ENCODE peak calls at places on chromosomes 7 and 10, in five cellular contexts. One of them, this sample, is unnamed.

GRCh38 chr7:116357776-116358670 is 141.5 kb upstream of the CAV2 start:
- DNase-seq in CD8-positive, alpha-beta memory T cell: no peak
- DNase-seq in uterus: no peak
- DNase-seq in A549: peak; percentile 34
- DNase-seq in AG04450: no peak
- DNase-seq in this sample: peak; percentile 42

GRCh38 chr7:96327429-96327828 is 5.5 kb upstream of the SLC25A13 start:
- DNase-seq in CD8-positive, alpha-beta memory T cell: no peak
- DNase-seq in AG04450: no peak
- DNase-seq in uterus: no peak
- DNase-seq in A549: no peak
- DNase-seq in this sample: no peak

GRCh38 chr10:47160229-47160908 is 139.6 kb upstream of the GDF10 start:
- DNase-seq in uterus: no peak
- DNase-seq in AG04450: no peak
- DNase-seq in A549: no peak
- DNase-seq in CD8-positive, alpha-beta memory T cell: no peak
- DNase-seq in this sample: no peak

GRCh38 chr7:111076205-111076604 is 14.7 kb upstream of the LRRN3 start:
- DNase-seq in A549: no peak
- DNase-seq in AG04450: no peak
- DNase-seq in uterus: no peak
- DNase-seq in CD8-positive, alpha-beta memory T cell: no peak
- DNase-seq in this sample: no peak

GRCh38 chr7:35869810-35870209 is 69.0 kb downstream of the SEPTIN7 start:
- DNase-seq in CD8-positive, alpha-beta memory T cell: no peak
- DNase-seq in A549: no peak
- DNase-seq in uterus: no peak
- DNase-seq in AG04450: peak; percentile 7
- DNase-seq in this sample: no peak

GRCh38 chr7:3011211-3011852 is 32.3 kb downstream of the CARD11 start:
- DNase-seq in CD8-positive, alpha-beta memory T cell: no peak
- DNase-seq in uterus: no peak
- DNase-seq in AG04450: no peak
- DNase-seq in A549: no peak
- DNase-seq in this sample: no peak

GRCh38 chr10:74981831-74982633 is 129.4 kb upstream of the SAMD8 start:
- DNase-seq in AG04450: no peak
- DNase-seq in uterus: no peak
- DNase-seq in CD8-positive, alpha-beta memory T cell: no peak
- DNase-seq in A549: no peak
- DNase-seq in this sample: no peak

GRCh38 chr10:52004342-52004949 is 305.1 kb upstream of the CSTF2T start:
- DNase-seq in CD8-positive, alpha-beta memory T cell: no peak
- DNase-seq in A549: peak; percentile 41
- DNase-seq in uterus: no peak
- DNase-seq in AG04450: peak; percentile 27
- DNase-seq in this sample: no peak

GRCh38 chr10:16947071-16947470 is 129.8 kb upstream of the RSU1 start:
- DNase-seq in uterus: no peak
- DNase-seq in CD8-positive, alpha-beta memory T cell: no peak
- DNase-seq in AG04450: no peak
- DNase-seq in A549: no peak
- DNase-seq in this sample: no peak

GRCh38 chr7:107291434-107291833 is 122.6 kb downstream of the HBP1 start:
- DNase-seq in AG04450: no peak
- DNase-seq in A549: no peak
- DNase-seq in CD8-positive, alpha-beta memory T cell: no peak
- DNase-seq in uterus: no peak
- DNase-seq in this sample: no peak

GRCh38 chr10:59432207-59432900 is 70.0 kb upstream of the FAM13C start:
- DNase-seq in CD8-positive, alpha-beta memory T cell: no peak
- DNase-seq in uterus: no peak
- DNase-seq in AG04450: no peak
- DNase-seq in A549: no peak
- DNase-seq in this sample: no peak

GRCh38 chr7:117582219-117582704 is 102.4 kb downstream of the CFTR start:
- DNase-seq in uterus: peak; percentile 23
- DNase-seq in A549: peak; percentile 97
- DNase-seq in CD8-positive, alpha-beta memory T cell: no peak
- DNase-seq in AG04450: peak; percentile 91
- DNase-seq in this sample: no peak

GRCh38 chr7:155514296-155514695 is 32.1 kb downstream of the CNPY1 start:
- DNase-seq in uterus: no peak
- DNase-seq in CD8-positive, alpha-beta memory T cell: no peak
- DNase-seq in A549: no peak
- DNase-seq in AG04450: no peak
- DNase-seq in this sample: no peak

GRCh38 chr7:132190683-132191082 is 385.6 kb downstream of the PLXNA4 start:
- DNase-seq in CD8-positive, alpha-beta memory T cell: no peak
- DNase-seq in uterus: no peak
- DNase-seq in AG04450: no peak
- DNase-seq in A549: no peak
- DNase-seq in this sample: no peak

GRCh38 chr10:28459453-28460144 is 73.3 kb upstream of the WAC start:
- DNase-seq in A549: no peak
- DNase-seq in CD8-positive, alpha-beta memory T cell: no peak
- DNase-seq in AG04450: no peak
- DNase-seq in uterus: no peak
- DNase-seq in this sample: no peak

GRCh38 chr10:49760789-49761188 is 1.3 kb downstream of the OGDHL start:
- DNase-seq in CD8-positive, alpha-beta memory T cell: no peak
- DNase-seq in uterus: no peak
- DNase-seq in AG04450: no peak
- DNase-seq in A549: no peak
- DNase-seq in this sample: no peak

GRCh38 chr10:123139521-123140163 is 3.9 kb downstream of the HMX3 start:
- DNase-seq in A549: peak; percentile 49
- DNase-seq in AG04450: no peak
- DNase-seq in uterus: no peak
- DNase-seq in CD8-positive, alpha-beta memory T cell: no peak
- DNase-seq in this sample: no peak

GRCh38 chr10:97714401-97715258 is 1.1 kb downstream of the MARVELD1 start:
- DNase-seq in uterus: peak; percentile 87
- DNase-seq in A549: peak; percentile 53
- DNase-seq in AG04450: no peak
- DNase-seq in CD8-positive, alpha-beta memory T cell: no peak
- DNase-seq in this sample: peak; percentile 77

GRCh38 chr7:148575640-148576411 is 14.7 kb upstream of the C7orf33 start:
- DNase-seq in A549: peak; percentile 58
- DNase-seq in CD8-positive, alpha-beta memory T cell: peak; percentile 51
- DNase-seq in uterus: peak; percentile 36
- DNase-seq in AG04450: peak; percentile 21
- DNase-seq in this sample: peak; percentile 53

GRCh38 chr7:151451156-151451555 is 11.2 kb upstream of the CRYGN start:
- DNase-seq in uterus: no peak
- DNase-seq in CD8-positive, alpha-beta memory T cell: no peak
- DNase-seq in AG04450: no peak
- DNase-seq in A549: no peak
- DNase-seq in this sample: no peak

GRCh38 chr7:143250822-143251221 is 12.4 kb upstream of the GSTK1 start:
- DNase-seq in AG04450: no peak
- DNase-seq in A549: no peak
- DNase-seq in uterus: no peak
- DNase-seq in CD8-positive, alpha-beta memory T cell: no peak
- DNase-seq in this sample: no peak

GRCh38 chr10:124565565-124566221 is 104.1 kb downstream of the LHPP start:
- DNase-seq in AG04450: no peak
- DNase-seq in CD8-positive, alpha-beta memory T cell: no peak
- DNase-seq in A549: peak; percentile 35
- DNase-seq in uterus: no peak
- DNase-seq in this sample: no peak

GRCh38 chr7:36652431-36652830 is 71.9 kb downstream of the AOAH start:
- DNase-seq in A549: no peak
- DNase-seq in AG04450: no peak
- DNase-seq in uterus: no peak
- DNase-seq in CD8-positive, alpha-beta memory T cell: no peak
- DNase-seq in this sample: no peak

GRCh38 chr7:92913849-92914248 is 77.5 kb upstream of the CDK6 start:
- DNase-seq in AG04450: no peak
- DNase-seq in CD8-positive, alpha-beta memory T cell: no peak
- DNase-seq in uterus: no peak
- DNase-seq in A549: no peak
- DNase-seq in this sample: no peak

GRCh38 chr7:139738101-139738489 is 39.7 kb downstream of the HIPK2 start:
- DNase-seq in CD8-positive, alpha-beta memory T cell: no peak
- DNase-seq in A549: no peak
- DNase-seq in uterus: no peak
- DNase-seq in AG04450: no peak
- DNase-seq in this sample: peak; percentile 26

GRCh38 chr7:21526007-21526406 is 16.8 kb upstream of the DNAH11 start:
- DNase-seq in uterus: no peak
- DNase-seq in A549: peak; percentile 16
- DNase-seq in CD8-positive, alpha-beta memory T cell: no peak
- DNase-seq in AG04450: no peak
- DNase-seq in this sample: no peak
- H3K9me3 ChIP-seq in uterus: no peaks in the 10 kb centered on the region
- H3K9me3 ChIP-seq in A549: peaks cover 3% of the 10 kb centered on the region
- H3K9me3 ChIP-seq in CD8-positive, alpha-beta memory T cell: no peaks in the 10 kb centered on the region
- H3K9me3 ChIP-seq in AG04450: no peaks in the 10 kb centered on the region
- H3K9me3 ChIP-seq in this sample: no peaks in the 10 kb centered on the region

DNA sequence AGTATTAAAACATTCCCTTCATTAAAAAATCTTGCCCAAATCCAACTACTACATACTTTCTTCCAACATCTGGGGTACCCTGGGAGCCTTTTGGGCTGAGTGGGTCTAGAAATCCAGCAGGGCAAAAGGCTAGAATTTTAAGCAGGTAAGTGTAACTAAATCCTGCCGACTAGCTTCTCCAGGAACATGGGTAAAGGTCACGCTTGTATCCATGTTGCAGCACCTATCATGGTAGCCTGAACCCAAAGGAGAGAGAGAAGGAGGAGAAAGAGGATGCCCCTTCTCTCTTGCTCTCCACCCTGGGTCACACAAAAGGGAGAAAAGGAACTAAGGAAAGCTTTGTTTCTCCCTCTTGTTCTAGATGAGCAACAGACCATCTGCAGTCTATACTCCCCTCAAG is 53.3 kb downstream of the ZNF680 start:
- DNase-seq in uterus: no peak
- DNase-seq in AG04450: no peak
- DNase-seq in A549: peak; percentile 13
- DNase-seq in CD8-positive, alpha-beta memory T cell: no peak
- DNase-seq in this sample: peak; percentile 1
- H3K9me3 ChIP-seq in uterus: no peaks in the 10 kb centered on the region
- H3K9me3 ChIP-seq in AG04450: peaks cover 28% of the 10 kb centered on the region
- H3K9me3 ChIP-seq in A549: peaks cover 61% of the 10 kb centered on the region
- H3K9me3 ChIP-seq in CD8-positive, alpha-beta memory T cell: peaks cover 18% of the 10 kb centered on the region
- H3K9me3 ChIP-seq in this sample: peaks cover 3% of the 10 kb centered on the region

GRCh38 chr10:78526347-78526746 is 492.7 kb downstream of the RPS24 start:
- DNase-seq in uterus: no peak
- DNase-seq in AG04450: no peak
- DNase-seq in CD8-positive, alpha-beta memory T cell: no peak
- DNase-seq in A549: no peak
- DNase-seq in this sample: no peak

GRCh38 chr10:78523453-78523852 is 489.8 kb downstream of the RPS24 start:
- DNase-seq in CD8-positive, alpha-beta memory T cell: no peak
- DNase-seq in uterus: no peak
- DNase-seq in AG04450: no peak
- DNase-seq in A549: no peak
- DNase-seq in this sample: no peak

GRCh38 chr10:78524342-78524741 is 490.7 kb downstream of the RPS24 start:
- DNase-seq in CD8-positive, alpha-beta memory T cell: no peak
- DNase-seq in uterus: no peak
- DNase-seq in A549: no peak
- DNase-seq in AG04450: no peak
- DNase-seq in this sample: no peak

GRCh38 chr10:78527296-78527695 is 493.6 kb downstream of the RPS24 start:
- DNase-seq in CD8-positive, alpha-beta memory T cell: no peak
- DNase-seq in AG04450: no peak
- DNase-seq in uterus: peak; percentile 6
- DNase-seq in A549: no peak
- DNase-seq in this sample: no peak

DNA sequence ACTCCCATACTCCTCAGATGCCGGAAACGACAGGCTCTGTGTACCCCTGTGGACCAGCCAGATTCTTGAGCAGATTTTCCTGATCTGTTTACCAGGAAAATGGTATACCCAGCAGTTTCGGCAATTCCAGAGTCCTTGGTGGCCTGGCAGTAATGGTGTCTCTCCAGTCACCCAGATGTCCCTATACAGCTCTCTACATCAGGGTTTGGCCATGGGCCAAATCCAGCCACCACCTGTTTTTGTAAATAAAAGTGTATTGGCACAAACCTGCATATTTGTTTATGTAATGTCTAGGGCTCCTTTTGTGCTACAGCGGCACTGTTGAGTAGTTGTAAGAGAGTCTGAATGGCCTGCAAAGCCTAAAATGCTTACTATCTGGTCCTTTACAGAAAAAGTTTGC is 491.3 kb downstream of the RPS24 start:
- DNase-seq in CD8-positive, alpha-beta memory T cell: no peak
- DNase-seq in AG04450: no peak
- DNase-seq in A549: no peak
- DNase-seq in uterus: no peak
- DNase-seq in this sample: no peak
- H3K9me3 ChIP-seq in CD8-positive, alpha-beta memory T cell: no peaks in the 10 kb centered on the region
- H3K9me3 ChIP-seq in AG04450: no peaks in the 10 kb centered on the region
- H3K9me3 ChIP-seq in A549: no peaks in the 10 kb centered on the region
- H3K9me3 ChIP-seq in uterus: no peaks in the 10 kb centered on the region
- H3K9me3 ChIP-seq in this sample: no peaks in the 10 kb centered on the region

DNA sequence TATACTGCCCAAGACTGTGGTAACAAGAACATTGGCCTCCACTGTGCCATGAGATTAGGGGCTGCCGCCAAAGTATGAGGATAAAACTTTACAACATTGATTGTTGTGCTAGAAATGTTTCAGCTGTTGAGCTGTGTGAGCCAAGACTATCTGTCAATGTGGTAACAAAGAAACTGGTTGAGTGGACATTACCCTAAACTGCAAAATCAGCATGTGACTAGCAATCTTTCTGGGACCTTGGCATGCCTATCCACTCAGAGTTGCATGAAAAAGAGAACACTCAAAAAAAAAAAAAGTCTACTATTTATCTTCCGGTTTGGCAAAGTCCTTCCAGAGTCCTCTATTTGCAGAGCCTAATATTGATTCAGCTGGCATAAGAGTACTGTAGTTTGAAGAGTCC is 605.6 kb upstream of the CNTNAP2 start:
- DNase-seq in CD8-positive, alpha-beta memory T cell: no peak
- DNase-seq in A549: no peak
- DNase-seq in AG04450: no peak
- DNase-seq in uterus: no peak
- DNase-seq in this sample: no peak
- H3K9me3 ChIP-seq in CD8-positive, alpha-beta memory T cell: no peaks in the 10 kb centered on the region
- H3K9me3 ChIP-seq in A549: no peaks in the 10 kb centered on the region
- H3K9me3 ChIP-seq in AG04450: peaks cover 5% of the 10 kb centered on the region
- H3K9me3 ChIP-seq in uterus: no peaks in the 10 kb centered on the region
- H3K9me3 ChIP-seq in this sample: peaks cover 3% of the 10 kb centered on the region

DNA sequence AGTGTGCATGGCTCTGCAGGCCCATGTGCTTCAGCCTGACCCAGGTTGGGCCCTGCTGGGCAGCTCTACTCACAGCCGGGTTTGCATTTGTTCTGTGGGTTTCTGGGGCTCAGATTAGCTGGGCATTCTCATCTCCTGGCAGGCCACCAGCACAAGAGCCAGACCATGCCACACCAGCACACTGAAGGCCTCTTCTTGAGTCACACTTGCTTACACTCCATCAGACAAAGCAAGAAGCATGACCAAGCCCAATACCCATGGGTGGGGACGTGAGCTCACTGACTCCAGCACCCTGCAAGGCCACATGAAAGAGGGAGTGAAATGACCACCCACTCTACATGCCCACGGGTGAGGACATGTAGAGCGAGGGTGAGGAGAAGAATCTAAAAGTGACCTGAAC is 257.8 kb upstream of the PPP2R2D start:
- DNase-seq in CD8-positive, alpha-beta memory T cell: no peak
- DNase-seq in A549: no peak
- DNase-seq in AG04450: no peak
- DNase-seq in uterus: no peak
- DNase-seq in this sample: no peak
- H3K9me3 ChIP-seq in CD8-positive, alpha-beta memory T cell: no peaks in the 10 kb centered on the region
- H3K9me3 ChIP-seq in A549: peaks cover 19% of the 10 kb centered on the region
- H3K9me3 ChIP-seq in AG04450: peaks cover 71% of the 10 kb centered on the region
- H3K9me3 ChIP-seq in uterus: no peaks in the 10 kb centered on the region
- H3K9me3 ChIP-seq in this sample: peaks cover 16% of the 10 kb centered on the region

This sample was measured in SJSA1.